ENCODE peak calls at places on chromosomes 11 and 22, in seven cellular contexts. One of them, this sample, is unnamed.

GRCh38 chr11:66914505-66914904 is 43.7 kb downstream of the PC start:
- DNase-seq in thoracic aorta: no peak
- DNase-seq in fibroblast of lung: no peak
- DNase-seq in stomach: peak; percentile 65
- DNase-seq in DND-41: no peak
- DNase-seq in psoas muscle: no peak
- DNase-seq in AG04450: no peak
- DNase-seq in this sample: no peak

GRCh38 chr11:112886707-112887370 is 74.4 kb upstream of the NCAM1 start:
- DNase-seq in thoracic aorta: no peak
- DNase-seq in fibroblast of lung: no peak
- DNase-seq in stomach: no peak
- DNase-seq in DND-41: no peak
- DNase-seq in psoas muscle: no peak
- DNase-seq in AG04450: no peak
- DNase-seq in this sample: no peak

GRCh38 chr11:114208371-114208770 is 87.8 kb upstream of the NNMT start:
- DNase-seq in thoracic aorta: no peak
- DNase-seq in fibroblast of lung: no peak
- DNase-seq in stomach: no peak
- DNase-seq in DND-41: no peak
- DNase-seq in psoas muscle: no peak
- DNase-seq in AG04450: no peak
- DNase-seq in this sample: no peak

GRCh38 chr22:47297261-47298016 is 535.0 kb downstream of the TBC1D22A start:
- DNase-seq in thoracic aorta: no peak
- DNase-seq in fibroblast of lung: no peak
- DNase-seq in stomach: peak; percentile 8
- DNase-seq in DND-41: no peak
- DNase-seq in psoas muscle: no peak
- DNase-seq in AG04450: no peak
- DNase-seq in this sample: peak; percentile 33

GRCh38 chr22:37880668-37881440 is 25.2 kb upstream of the MICALL1 start:
- DNase-seq in thoracic aorta: no peak
- DNase-seq in fibroblast of lung: peak; percentile 63
- DNase-seq in stomach: no peak
- DNase-seq in DND-41: no peak
- DNase-seq in psoas muscle: no peak
- DNase-seq in AG04450: peak; percentile 50
- DNase-seq in this sample: no peak

GRCh38 chr11:121199516-121199915 is 93.1 kb upstream of the SC5D start:
- DNase-seq in thoracic aorta: no peak
- DNase-seq in fibroblast of lung: no peak
- DNase-seq in stomach: no peak
- DNase-seq in DND-41: no peak
- DNase-seq in psoas muscle: no peak
- DNase-seq in AG04450: no peak
- DNase-seq in this sample: no peak

GRCh38 chr22:33213383-33214075 is 155.3 kb upstream of the SYN3 start:
- DNase-seq in thoracic aorta: no peak
- DNase-seq in fibroblast of lung: no peak
- DNase-seq in stomach: no peak
- DNase-seq in DND-41: no peak
- DNase-seq in psoas muscle: no peak
- DNase-seq in AG04450: no peak
- DNase-seq in this sample: no peak

GRCh38 chr11:44484211-44484610 is 81.3 kb upstream of the CD82 start:
- DNase-seq in thoracic aorta: no peak
- DNase-seq in fibroblast of lung: no peak
- DNase-seq in stomach: no peak
- DNase-seq in DND-41: no peak
- DNase-seq in psoas muscle: no peak
- DNase-seq in AG04450: no peak
- DNase-seq in this sample: no peak

GRCh38 chr11:12506502-12506921 is 129.1 kb downstream of the PARVA start:
- DNase-seq in thoracic aorta: no peak
- DNase-seq in fibroblast of lung: peak; percentile 33
- DNase-seq in stomach: no peak
- DNase-seq in DND-41: no peak
- DNase-seq in psoas muscle: no peak
- DNase-seq in AG04450: no peak
- DNase-seq in this sample: no peak

GRCh38 chr11:36149538-36150242 is 139.5 kb downstream of the COMMD9 start:
- DNase-seq in thoracic aorta: peak; percentile 6
- DNase-seq in fibroblast of lung: peak; percentile 99
- DNase-seq in stomach: peak; percentile 33
- DNase-seq in DND-41: no peak
- DNase-seq in psoas muscle: peak; percentile 54
- DNase-seq in AG04450: peak; percentile 97
- DNase-seq in this sample: peak; percentile 74

GRCh38 chr11:6757373-6757967 is 14.3 kb downstream of the OR2AG2 start:
- DNase-seq in thoracic aorta: no peak
- DNase-seq in fibroblast of lung: peak; percentile 67
- DNase-seq in stomach: peak; percentile 63
- DNase-seq in DND-41: peak; percentile 74
- DNase-seq in psoas muscle: peak; percentile 15
- DNase-seq in AG04450: peak; percentile 15
- DNase-seq in this sample: no peak

GRCh38 chr22:36221799-36222751 is 17.3 kb downstream of the APOL2 start:
- DNase-seq in thoracic aorta: no peak
- DNase-seq in fibroblast of lung: peak; percentile 48
- DNase-seq in stomach: peak; percentile 68
- DNase-seq in DND-41: peak; percentile 73
- DNase-seq in psoas muscle: peak; percentile 39
- DNase-seq in AG04450: no peak
- DNase-seq in this sample: no peak

GRCh38 chr11:125376117-125376516 is 119.9 kb downstream of the FEZ1 start:
- DNase-seq in thoracic aorta: peak; percentile 58
- DNase-seq in fibroblast of lung: no peak
- DNase-seq in stomach: peak; percentile 27
- DNase-seq in DND-41: no peak
- DNase-seq in psoas muscle: peak; percentile 81
- DNase-seq in AG04450: no peak
- DNase-seq in this sample: peak; percentile 84

GRCh38 chr11:45754261-45754709 is 50.7 kb upstream of the SLC35C1 start:
- DNase-seq in thoracic aorta: no peak
- DNase-seq in fibroblast of lung: no peak
- DNase-seq in stomach: no peak
- DNase-seq in DND-41: no peak
- DNase-seq in psoas muscle: no peak
- DNase-seq in AG04450: no peak
- DNase-seq in this sample: peak; percentile 77

GRCh38 chr11:109374032-109374431 is 48.0 kb upstream of the C11orf87 start:
- DNase-seq in thoracic aorta: no peak
- DNase-seq in fibroblast of lung: no peak
- DNase-seq in stomach: no peak
- DNase-seq in DND-41: no peak
- DNase-seq in psoas muscle: no peak
- DNase-seq in AG04450: no peak
- DNase-seq in this sample: no peak

GRCh38 chr22:36405671-36406070 is 17.9 kb upstream of the MYH9 start:
- DNase-seq in thoracic aorta: no peak
- DNase-seq in fibroblast of lung: peak; percentile 45
- DNase-seq in stomach: peak; percentile 36
- DNase-seq in DND-41: peak; percentile 89
- DNase-seq in psoas muscle: peak; percentile 32
- DNase-seq in AG04450: no peak
- DNase-seq in this sample: no peak

GRCh38 chr22:50118557-50119168 is 28.9 kb downstream of the MOV10L1 start:
- DNase-seq in thoracic aorta: no peak
- DNase-seq in fibroblast of lung: peak; percentile 95
- DNase-seq in stomach: no peak
- DNase-seq in DND-41: no peak
- DNase-seq in psoas muscle: no peak
- DNase-seq in AG04450: peak; percentile 90
- DNase-seq in this sample: peak; percentile 71

GRCh38 chr11:60874421-60875365 is 7.4 kb downstream of the ZP1 start:
- DNase-seq in thoracic aorta: no peak
- DNase-seq in fibroblast of lung: no peak
- DNase-seq in stomach: peak; percentile 26
- DNase-seq in DND-41: no peak
- DNase-seq in psoas muscle: no peak
- DNase-seq in AG04450: no peak
- DNase-seq in this sample: no peak

GRCh38 chr11:60875366-60875720 is 8.0 kb downstream of the ZP1 start:
- DNase-seq in thoracic aorta: no peak
- DNase-seq in fibroblast of lung: no peak
- DNase-seq in stomach: no peak
- DNase-seq in DND-41: no peak
- DNase-seq in psoas muscle: no peak
- DNase-seq in AG04450: no peak
- DNase-seq in this sample: no peak

GRCh38 chr11:60873533-60873932 is 6.2 kb downstream of the ZP1 start:
- DNase-seq in thoracic aorta: no peak
- DNase-seq in fibroblast of lung: no peak
- DNase-seq in stomach: no peak
- DNase-seq in DND-41: no peak
- DNase-seq in psoas muscle: no peak
- DNase-seq in AG04450: no peak
- DNase-seq in this sample: no peak

GRCh38 chr11:60878245-60879101 is 11.1 kb downstream of the ZP1 start:
- DNase-seq in thoracic aorta: no peak
- DNase-seq in fibroblast of lung: no peak
- DNase-seq in stomach: no peak
- DNase-seq in DND-41: no peak
- DNase-seq in psoas muscle: no peak
- DNase-seq in AG04450: no peak
- DNase-seq in this sample: no peak

GRCh38 chr11:60875856-60876485 is 8.6 kb downstream of the ZP1 start:
- DNase-seq in thoracic aorta: no peak
- DNase-seq in fibroblast of lung: no peak
- DNase-seq in stomach: no peak
- DNase-seq in DND-41: no peak
- DNase-seq in psoas muscle: no peak
- DNase-seq in AG04450: no peak
- DNase-seq in this sample: peak; percentile 31
- TF ChIP-seq CTCF in thoracic aorta: no peak
- TF ChIP-seq CTCF in fibroblast of lung: no peak
- TF ChIP-seq CTCF in stomach: no peak
- TF ChIP-seq CTCF in DND-41: no peak
- TF ChIP-seq CTCF in psoas muscle: no peak
- TF ChIP-seq CTCF in AG04450: no peak
- TF ChIP-seq CTCF in this sample: no peak

DNA sequence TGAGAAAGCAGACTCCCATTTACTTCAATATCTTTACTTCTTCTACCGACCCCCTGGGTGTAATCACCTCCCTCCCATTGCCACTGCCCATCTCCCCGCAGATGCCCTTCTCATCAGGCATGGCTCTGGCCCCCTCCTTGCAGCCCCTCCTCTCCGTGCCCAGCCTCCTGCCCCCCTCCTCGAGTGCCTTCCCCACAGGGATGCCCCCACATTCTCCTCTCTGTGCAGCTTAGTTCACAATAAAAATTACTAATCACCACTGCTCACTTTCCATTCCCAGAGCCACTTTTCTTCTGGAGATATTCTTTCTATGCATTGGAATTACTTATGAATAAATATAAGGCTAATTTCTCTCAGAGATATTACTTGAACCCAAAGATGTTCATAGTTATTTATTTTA is 22.1 kb downstream of the IFITM10 start:
- DNase-seq in thoracic aorta: no peak
- DNase-seq in fibroblast of lung: no peak
- DNase-seq in stomach: no peak
- DNase-seq in DND-41: no peak
- DNase-seq in psoas muscle: no peak
- DNase-seq in AG04450: no peak
- DNase-seq in this sample: no peak
- H3K27me3 ChIP-seq in thoracic aorta: no peaks in the 10 kb centered on the region
- H3K27me3 ChIP-seq in fibroblast of lung: peaks cover 3% of the 10 kb centered on the region
- H3K27me3 ChIP-seq in stomach: peaks cover 5% of the 10 kb centered on the region
- H3K27me3 ChIP-seq in DND-41: no peaks in the 10 kb centered on the region
- H3K27me3 ChIP-seq in psoas muscle: peaks cover 14% of the 10 kb centered on the region
- H3K27me3 ChIP-seq in AG04450: peaks cover 23% of the 10 kb centered on the region
- H3K27me3 ChIP-seq in this sample: peaks cover 3% of the 10 kb centered on the region

GRCh38 chr11:3956038-3956437 is 100.6 kb downstream of the STIM1 start:
- DNase-seq in thoracic aorta: no peak
- DNase-seq in fibroblast of lung: no peak
- DNase-seq in stomach: no peak
- DNase-seq in DND-41: no peak
- DNase-seq in psoas muscle: no peak
- DNase-seq in AG04450: no peak
- DNase-seq in this sample: no peak
- H3K4me3 ChIP-seq in thoracic aorta: no peak overlapping the region
- H3K4me3 ChIP-seq in fibroblast of lung: no peak overlapping the region
- H3K4me3 ChIP-seq in stomach: no peak overlapping the region
- H3K4me3 ChIP-seq in DND-41: no peak overlapping the region
- H3K4me3 ChIP-seq in psoas muscle: no peak overlapping the region
- H3K4me3 ChIP-seq in AG04450: no peak overlapping the region
- H3K4me3 ChIP-seq in this sample: no peak overlapping the region

DNA sequence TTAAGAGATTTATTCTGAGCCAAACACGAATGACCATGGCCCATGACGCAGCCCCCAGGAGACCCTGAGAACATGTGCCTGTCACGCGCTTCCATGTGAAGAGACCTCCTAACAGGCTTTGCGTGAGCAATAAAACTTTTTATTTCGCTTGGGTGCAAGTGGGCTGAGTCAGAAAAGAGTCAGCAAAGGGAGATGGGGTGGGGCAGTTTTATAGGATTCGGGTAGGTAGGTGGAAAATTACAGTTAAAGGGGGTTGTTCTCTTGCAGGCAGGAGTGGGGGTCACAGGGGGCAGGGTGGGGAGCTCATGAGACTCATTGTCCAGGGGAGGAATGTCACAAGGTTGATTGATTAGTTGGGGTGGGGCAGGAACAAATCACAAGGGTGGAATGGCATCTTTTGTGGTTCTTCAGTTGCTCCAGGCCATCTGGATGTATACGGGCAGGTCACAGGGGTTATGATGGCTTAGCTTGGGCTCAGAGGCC is 77.2 kb upstream of the FTH1 start:
- DNase-seq in thoracic aorta: no peak
- DNase-seq in fibroblast of lung: no peak
- DNase-seq in stomach: no peak
- DNase-seq in DND-41: no peak
- DNase-seq in psoas muscle: no peak
- DNase-seq in AG04450: no peak
- DNase-seq in this sample: no peak
- TF ChIP-seq CTCF in thoracic aorta: no peak
- TF ChIP-seq CTCF in fibroblast of lung: no peak
- TF ChIP-seq CTCF in stomach: no peak
- TF ChIP-seq CTCF in DND-41: no peak
- TF ChIP-seq CTCF in psoas muscle: no peak
- TF ChIP-seq CTCF in AG04450: no peak
- TF ChIP-seq CTCF in this sample: no peak

GRCh38 chr11:29200776-29201574 is 815.9 kb downstream of the KCNA4 start:
- DNase-seq in thoracic aorta: no peak
- DNase-seq in fibroblast of lung: no peak
- DNase-seq in stomach: no peak
- DNase-seq in DND-41: no peak
- DNase-seq in psoas muscle: no peak
- DNase-seq in AG04450: no peak
- DNase-seq in this sample: no peak
- H3K27me3 ChIP-seq in thoracic aorta: no peaks in the 10 kb centered on the region
- H3K27me3 ChIP-seq in fibroblast of lung: no peaks in the 10 kb centered on the region
- H3K27me3 ChIP-seq in stomach: no peaks in the 10 kb centered on the region
- H3K27me3 ChIP-seq in DND-41: no peaks in the 10 kb centered on the region
- H3K27me3 ChIP-seq in psoas muscle: no peaks in the 10 kb centered on the region
- H3K27me3 ChIP-seq in AG04450: no peaks in the 10 kb centered on the region
- H3K27me3 ChIP-seq in this sample: no peaks in the 10 kb centered on the region

This sample was measured in ascending aorta.